ENCODE peak calls at places on chromosomes 16 and 17, in six cellular contexts. A is GM03348; U is Right ventricle myocardium superior; N is stromal cell of bone marrow; B is activated naive CD4-positive, alpha-beta T cell; F is T-helper 1 cell. P is an unnamed sample.

GRCh38 chr16:56634715-56635440 is 2.4 kb downstream of the MT1M start:
- DNase-seq in A (no peak), U (no peak), N (no peak), B (no peak), F (no peak), P (no peak)

GRCh38 chr17:44672479-44673093 is 16.3 kb downstream of the MEIOC start:
- DNase-seq in A (peak), U (no peak), N (no peak), B (no peak), F (no peak), P (peak)

GRCh38 chr16:28932339-28933141 is 769 bp downstream of the CD19 start:
- DNase-seq in A (no peak), U (no peak), N (no peak), B (no peak), F (no peak), P (no peak)

GRCh38 chr16:87226926-87227650 is 90.1 kb downstream of the C16orf95 start:
- DNase-seq in A (peak), U (no peak), N (peak), B (no peak), F (no peak), P (peak)

GRCh38 chr17:81998222-81998621 is 20.8 kb downstream of the ASPSCR1 start:
- DNase-seq in A (no peak), U (no peak), N (no peak), B (no peak), F (no peak), P (no peak)

GRCh38 chr16:23538919-23539278 is 18.3 kb downstream of the EARS2 start:
- DNase-seq in A (no peak), U (no peak), N (no peak), B (no peak), F (no peak), P (no peak)

GRCh38 chr17:70552230-70552981 is 383.1 kb downstream of the KCNJ2 start:
- DNase-seq in A (peak), U (no peak), N (peak), B (no peak), F (no peak), P (peak)

GRCh38 chr17:32518856-32519768 is 32.3 kb downstream of the CDK5R1 start:
- DNase-seq in A (peak), U (peak), N (no peak), B (peak), F (no peak), P (peak)

GRCh38 chr16:14324581-14324980 is 253.5 kb downstream of the MRTFB start:
- DNase-seq in A (peak), U (no peak), N (no peak), B (no peak), F (no peak), P (no peak)

GRCh38 chr16:28301154-28301553 is 8.8 kb downstream of the SBK1 start:
- DNase-seq in A (no peak), U (no peak), N (no peak), B (no peak), F (no peak), P (no peak)

GRCh38 chr17:16275024-16275423 is 58.0 kb downstream of the PIGL start:
- DNase-seq in A (no peak), U (no peak), N (no peak), B (no peak), F (no peak), P (no peak)

GRCh38 chr16:75927824-75928223 is 201.5 kb upstream of the CPHXL start:
- DNase-seq in A (no peak), U (no peak), N (no peak), B (no peak), F (no peak), P (no peak)

GRCh38 chr16:61871837-61872777 is 164.1 kb downstream of the CDH8 start:
- DNase-seq in A (no peak), U (no peak), N (no peak), B (no peak), F (no peak), P (no peak)

GRCh38 chr17:8019665-8020064 is 17.2 kb downstream of the GUCY2D start:
- DNase-seq in A (no peak), U (no peak), N (no peak), B (no peak), F (no peak), P (peak)

GRCh38 chr16:17972460-17972943 is 364.0 kb downstream of the NPIPA8 start:
- DNase-seq in A (no peak), U (peak), N (no peak), B (no peak), F (no peak), P (no peak)

GRCh38 chr16:72819345-72819744 is 228.6 kb downstream of the ZFHX3 start:
- DNase-seq in A (peak), U (no peak), N (peak), B (no peak), F (no peak), P (peak)